ENCODE peak calls at places on chromosome 7, in six cellular contexts. One of them, this sample, is unnamed. For H3K4me1, H3K36me3 and H3K27me3, the result is how much of the 10 kb centered on the place peaks cover.

GRCh38 chr7:157932498-157933218 is 595.9 kb downstream of the DNAJB6 start:
- DNase-seq in sigmoid colon: no peak
- DNase-seq in cardiac muscle cell: no peak
- DNase-seq in GM23248: peak
- DNase-seq in uterus: no peak
- DNase-seq in fibroblast of lung: no peak
- DNase-seq in this sample: no peak

GRCh38 chr7:19530852-19531251 is 178.0 kb downstream of the POLR1F start:
- DNase-seq in GM23248: no peak
- DNase-seq in uterus: no peak
- DNase-seq in sigmoid colon: no peak
- DNase-seq in fibroblast of lung: no peak
- DNase-seq in cardiac muscle cell: no peak
- DNase-seq in this sample: no peak

GRCh38 chr7:76155938-76156337 is 45.8 kb upstream of the SRRM3 start:
- DNase-seq in uterus: no peak
- DNase-seq in fibroblast of lung: peak
- DNase-seq in cardiac muscle cell: peak
- DNase-seq in sigmoid colon: peak
- DNase-seq in GM23248: peak
- DNase-seq in this sample: no peak

GRCh38 chr7:390761-391410 is 100.9 kb downstream of the FOXL3 start:
- DNase-seq in uterus: peak
- DNase-seq in GM23248: no peak
- DNase-seq in sigmoid colon: no peak
- DNase-seq in fibroblast of lung: no peak
- DNase-seq in cardiac muscle cell: no peak
- DNase-seq in this sample: no peak

GRCh38 chr7:107318523-107319160 is 149.8 kb downstream of the HBP1 start:
- DNase-seq in fibroblast of lung: peak
- DNase-seq in GM23248: peak
- DNase-seq in uterus: no peak
- DNase-seq in cardiac muscle cell: peak
- DNase-seq in sigmoid colon: no peak
- DNase-seq in this sample: no peak

GRCh38 chr7:28417321-28417940 is 5.1 kb downstream of the CREB5 start:
- DNase-seq in uterus: no peak
- DNase-seq in GM23248: no peak
- DNase-seq in sigmoid colon: no peak
- DNase-seq in fibroblast of lung: no peak
- DNase-seq in cardiac muscle cell: no peak
- DNase-seq in this sample: no peak

GRCh38 chr7:75599244-75599771 is 107.2 kb downstream of the SPDYE5 start:
- DNase-seq in GM23248: no peak
- DNase-seq in sigmoid colon: peak
- DNase-seq in uterus: no peak
- DNase-seq in fibroblast of lung: no peak
- DNase-seq in cardiac muscle cell: no peak
- DNase-seq in this sample: no peak

GRCh38 chr7:115005942-115006341 is 84.0 kb downstream of the MDFIC start:
- DNase-seq in uterus: no peak
- DNase-seq in sigmoid colon: no peak
- DNase-seq in cardiac muscle cell: no peak
- DNase-seq in GM23248: no peak
- DNase-seq in fibroblast of lung: no peak
- DNase-seq in this sample: no peak

GRCh38 chr7:155169498-155170065 is 99.5 kb downstream of the HTR5A start:
- DNase-seq in fibroblast of lung: no peak
- DNase-seq in GM23248: no peak
- DNase-seq in sigmoid colon: no peak
- DNase-seq in cardiac muscle cell: no peak
- DNase-seq in uterus: no peak
- DNase-seq in this sample: no peak

GRCh38 chr7:78134256-78134655 is 335.7 kb downstream of the PHTF2 start:
- DNase-seq in uterus: no peak
- DNase-seq in cardiac muscle cell: peak
- DNase-seq in sigmoid colon: no peak
- DNase-seq in GM23248: peak
- DNase-seq in fibroblast of lung: peak
- DNase-seq in this sample: peak

DNA sequence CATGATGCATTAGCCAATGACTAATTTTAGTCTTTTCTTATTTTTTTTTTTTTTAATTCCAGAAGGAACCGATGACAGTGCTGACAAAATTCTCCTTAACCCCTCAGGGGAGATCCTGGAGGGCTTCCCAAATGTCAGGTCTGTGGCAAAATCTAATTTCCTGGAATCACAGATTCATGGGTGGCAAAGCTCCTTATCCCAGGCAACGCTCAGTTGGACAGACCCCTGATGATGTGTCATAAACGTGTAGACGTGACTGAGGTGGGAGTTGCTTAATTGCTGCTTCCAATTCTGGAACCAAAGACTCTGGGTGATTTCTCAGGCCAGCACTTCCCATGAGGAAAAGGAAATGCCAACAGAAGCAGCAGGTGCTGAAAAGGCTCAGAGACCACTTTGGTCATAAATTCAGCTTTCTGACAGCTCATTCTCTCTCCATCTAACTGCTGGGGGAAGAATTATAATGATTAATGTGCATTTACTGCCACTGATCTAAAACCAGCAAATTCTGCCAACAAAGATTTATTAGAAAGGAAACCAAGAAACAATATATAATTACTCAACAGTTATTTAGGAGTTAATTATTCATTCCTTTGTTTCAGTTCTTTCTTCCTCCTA is 88.7 kb downstream of the OSBPL3 start:
- DNase-seq in cardiac muscle cell: no peak
- DNase-seq in GM23248: peak
- DNase-seq in fibroblast of lung: no peak
- DNase-seq in uterus: no peak
- DNase-seq in sigmoid colon: no peak
- DNase-seq in this sample: no peak
- H3K4me1 ChIP-seq in cardiac muscle cell: under half
- H3K4me1 ChIP-seq in GM23248: under half
- H3K4me1 ChIP-seq in fibroblast of lung: under half
- H3K4me1 ChIP-seq in uterus: under half
- H3K4me1 ChIP-seq in sigmoid colon: under half
- H3K4me1 ChIP-seq in this sample: under half

GRCh38 chr7:104192434-104192833 is 15.4 kb downstream of the ORC5 start:
- DNase-seq in sigmoid colon: no peak
- DNase-seq in cardiac muscle cell: no peak
- DNase-seq in uterus: no peak
- DNase-seq in GM23248: no peak
- DNase-seq in fibroblast of lung: no peak
- DNase-seq in this sample: no peak
- H3K36me3 ChIP-seq in sigmoid colon: under half
- H3K36me3 ChIP-seq in cardiac muscle cell: under half
- H3K36me3 ChIP-seq in uterus: under half
- H3K36me3 ChIP-seq in GM23248: half or more
- H3K36me3 ChIP-seq in fibroblast of lung: under half
- H3K36me3 ChIP-seq in this sample: under half

DNA sequence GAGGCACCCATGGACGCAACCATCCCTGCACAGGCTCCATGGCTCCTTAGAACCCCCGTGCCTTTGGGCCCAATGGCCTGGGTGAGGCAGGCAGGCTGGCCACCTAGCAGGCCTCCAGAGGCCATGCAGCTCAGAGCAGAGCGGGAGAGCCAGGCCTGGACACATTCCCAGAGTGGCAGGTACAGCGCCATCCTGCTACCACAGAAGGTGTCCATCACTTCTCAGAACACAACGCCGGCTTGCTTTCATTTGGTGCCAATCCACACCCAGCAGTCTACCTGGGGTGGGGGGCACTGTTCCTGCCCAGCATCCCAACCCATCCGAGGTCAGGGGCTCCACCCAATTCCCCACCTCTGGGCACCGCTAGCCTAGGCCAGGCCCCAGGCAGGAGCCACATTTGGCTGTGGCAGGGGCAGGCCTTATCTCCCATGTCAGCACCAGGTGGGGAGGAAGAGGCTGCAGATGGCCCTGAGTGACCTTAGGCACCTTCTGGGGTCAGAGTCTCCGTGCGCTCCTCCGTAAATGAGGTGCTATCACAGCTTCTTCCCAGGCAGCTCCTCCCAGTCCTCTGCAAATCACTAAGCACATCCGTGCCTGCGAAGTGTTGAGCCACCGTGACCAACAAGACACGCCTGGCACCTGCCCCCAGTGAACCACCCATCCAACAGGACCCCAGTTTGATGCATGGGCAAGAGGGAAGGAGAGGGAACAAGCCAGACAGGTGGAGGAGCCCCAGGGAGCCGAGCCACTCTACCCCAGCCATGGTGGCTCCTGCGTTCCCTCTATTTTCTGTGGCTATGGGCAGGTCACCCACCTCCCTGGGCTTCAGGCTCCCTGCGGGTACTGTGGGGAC is 14.2 kb downstream of the KCNH2 start:
- DNase-seq in cardiac muscle cell: no peak
- DNase-seq in sigmoid colon: no peak
- DNase-seq in fibroblast of lung: no peak
- DNase-seq in uterus: no peak
- DNase-seq in GM23248: no peak
- DNase-seq in this sample: no peak
- H3K27me3 ChIP-seq in cardiac muscle cell: under half
- H3K27me3 ChIP-seq in sigmoid colon: under half
- H3K27me3 ChIP-seq in fibroblast of lung: under half
- H3K27me3 ChIP-seq in uterus: under half
- H3K27me3 ChIP-seq in GM23248: under half
- H3K27me3 ChIP-seq in this sample: under half

DNA sequence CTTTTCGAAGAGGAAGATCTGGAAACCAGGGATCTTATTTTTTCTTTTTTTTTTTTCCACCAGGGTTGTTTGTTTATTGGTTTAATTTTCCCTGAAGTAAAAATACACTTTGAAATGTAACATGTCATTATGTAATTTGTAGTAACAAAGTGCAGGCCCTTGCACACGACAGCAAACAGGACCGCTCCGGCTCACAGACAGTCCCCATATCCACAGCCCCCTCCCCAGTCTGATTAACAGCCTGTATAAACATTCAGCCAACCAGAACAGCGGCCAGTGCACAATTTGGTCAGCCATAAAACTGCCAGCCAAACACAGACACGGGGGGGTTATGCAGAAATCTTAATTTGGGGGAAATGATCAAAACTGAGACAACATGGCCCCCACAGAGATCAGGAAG is 431.6 kb upstream of the NPVF start:
- DNase-seq in GM23248: no peak
- DNase-seq in sigmoid colon: no peak
- DNase-seq in fibroblast of lung: no peak
- DNase-seq in uterus: peak
- DNase-seq in cardiac muscle cell: no peak
- DNase-seq in this sample: no peak
- H3K4me1 ChIP-seq in GM23248: under half
- H3K4me1 ChIP-seq in sigmoid colon: half or more
- H3K4me1 ChIP-seq in fibroblast of lung: under half
- H3K4me1 ChIP-seq in uterus: under half
- H3K4me1 ChIP-seq in cardiac muscle cell: under half
- H3K4me1 ChIP-seq in this sample: under half

GRCh38 chr7:37488163-37488759 is 39.6 kb upstream of the ELMO1 start:
- DNase-seq in uterus: no peak
- DNase-seq in fibroblast of lung: peak
- DNase-seq in sigmoid colon: no peak
- DNase-seq in cardiac muscle cell: no peak
- DNase-seq in GM23248: no peak
- DNase-seq in this sample: no peak
- H3K36me3 ChIP-seq in uterus: under half
- H3K36me3 ChIP-seq in fibroblast of lung: under half
- H3K36me3 ChIP-seq in sigmoid colon: under half
- H3K36me3 ChIP-seq in cardiac muscle cell: under half
- H3K36me3 ChIP-seq in GM23248: under half
- H3K36me3 ChIP-seq in this sample: under half

GRCh38 chr7:131830681-131831080 is 274.3 kb upstream of the PODXL start:
- DNase-seq in cardiac muscle cell: no peak
- DNase-seq in fibroblast of lung: no peak
- DNase-seq in uterus: no peak
- DNase-seq in GM23248: no peak
- DNase-seq in sigmoid colon: no peak
- DNase-seq in this sample: no peak
- H3K27me3 ChIP-seq in cardiac muscle cell: under half
- H3K27me3 ChIP-seq in fibroblast of lung: under half
- H3K27me3 ChIP-seq in uterus: under half
- H3K27me3 ChIP-seq in GM23248: under half
- H3K27me3 ChIP-seq in sigmoid colon: under half
- H3K27me3 ChIP-seq in this sample: under half

GRCh38 chr7:135942614-135943013 is 34.5 kb downstream of the MTPN start:
- DNase-seq in fibroblast of lung: no peak
- DNase-seq in cardiac muscle cell: no peak
- DNase-seq in uterus: no peak
- DNase-seq in sigmoid colon: no peak
- DNase-seq in GM23248: no peak
- DNase-seq in this sample: no peak
- H3K4me1 ChIP-seq in fibroblast of lung: under half
- H3K4me1 ChIP-seq in cardiac muscle cell: half or more
- H3K4me1 ChIP-seq in uterus: under half
- H3K4me1 ChIP-seq in sigmoid colon: under half
- H3K4me1 ChIP-seq in GM23248: under half
- H3K4me1 ChIP-seq in this sample: under half

DNA sequence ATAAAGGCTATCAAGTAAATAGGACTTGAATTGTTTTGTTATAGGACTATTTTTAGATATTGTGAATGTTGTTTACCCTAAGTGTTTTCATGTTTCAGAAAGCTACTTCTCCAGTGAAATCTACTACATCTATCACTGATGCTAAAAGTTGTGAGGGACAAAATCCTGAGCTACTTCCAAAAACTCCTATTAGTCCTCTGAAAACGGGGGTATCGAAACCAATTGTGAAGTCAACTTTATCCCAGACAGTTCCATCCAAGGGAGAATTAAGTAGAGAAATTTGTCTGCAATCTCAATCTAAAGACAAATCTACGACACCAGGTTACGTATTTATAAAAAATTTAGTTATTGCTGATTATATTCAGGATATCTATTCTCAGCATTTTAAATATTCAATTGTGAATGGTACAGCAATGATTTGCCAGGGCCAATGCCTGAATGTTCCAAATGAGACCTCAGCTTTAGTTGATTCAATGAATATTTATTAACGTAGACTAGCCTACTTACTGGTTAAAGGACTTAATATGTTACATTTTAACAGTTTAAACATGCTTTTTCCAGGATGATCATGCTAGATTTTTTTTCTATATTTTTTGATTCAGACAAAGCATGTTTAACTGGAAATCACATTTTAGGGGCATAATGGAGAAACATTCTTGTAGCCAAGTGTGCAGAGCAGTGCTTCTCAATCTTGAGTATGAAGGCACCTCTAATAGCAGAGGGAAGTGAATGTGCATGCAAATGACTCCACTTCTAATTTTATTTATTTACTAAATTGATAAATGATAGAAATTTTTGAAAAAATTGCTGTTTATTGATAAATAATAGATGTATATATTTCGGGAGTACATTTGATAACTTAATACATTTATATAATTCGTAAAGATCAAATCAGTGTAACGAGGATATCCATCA is 18.2 kb downstream of the ANLN start:
- DNase-seq in GM23248: no peak
- DNase-seq in fibroblast of lung: no peak
- DNase-seq in sigmoid colon: no peak
- DNase-seq in uterus: no peak
- DNase-seq in cardiac muscle cell: no peak
- DNase-seq in this sample: no peak
- H3K36me3 ChIP-seq in GM23248: under half
- H3K36me3 ChIP-seq in fibroblast of lung: under half
- H3K36me3 ChIP-seq in sigmoid colon: under half
- H3K36me3 ChIP-seq in uterus: under half
- H3K36me3 ChIP-seq in cardiac muscle cell: under half
- H3K36me3 ChIP-seq in this sample: half or more

GRCh38 chr7:149764481-149765398 is 8.6 kb downstream of the ZNF467 start:
- DNase-seq in uterus: no peak
- DNase-seq in GM23248: no peak
- DNase-seq in cardiac muscle cell: no peak
- DNase-seq in sigmoid colon: no peak
- DNase-seq in fibroblast of lung: no peak
- DNase-seq in this sample: no peak
- H3K27me3 ChIP-seq in uterus: under half
- H3K27me3 ChIP-seq in GM23248: under half
- H3K27me3 ChIP-seq in cardiac muscle cell: half or more
- H3K27me3 ChIP-seq in sigmoid colon: under half
- H3K27me3 ChIP-seq in fibroblast of lung: under half
- H3K27me3 ChIP-seq in this sample: under half

GRCh38 chr7:108570146-108570755 is 577 bp downstream of the DNAJB9 start:
- DNase-seq in fibroblast of lung: peak
- DNase-seq in uterus: no peak
- DNase-seq in sigmoid colon: peak
- DNase-seq in cardiac muscle cell: peak
- DNase-seq in GM23248: peak
- DNase-seq in this sample: peak
- H3K4me1 ChIP-seq in fibroblast of lung: under half
- H3K4me1 ChIP-seq in uterus: under half
- H3K4me1 ChIP-seq in sigmoid colon: under half
- H3K4me1 ChIP-seq in cardiac muscle cell: under half
- H3K4me1 ChIP-seq in GM23248: under half
- H3K4me1 ChIP-seq in this sample: under half

This sample was measured in HAP-1.